ENCODE peak calls at places on chromosome 10, in four cellular contexts. R, E, I and Z are unnamed samples.

GRCh38 chr10:34049469-34049868 is 715.0 kb upstream of the NRP1 start:
- DNase-seq in R (no peak), E (no peak), I (no peak), Z (no peak)

GRCh38 chr10:1448252-1448901 is 288.9 kb downstream of the ADARB2 start:
- DNase-seq in R (no peak), E (no peak), I (no peak), Z (no peak)

GRCh38 chr10:77889277-77889903 is 37.2 kb downstream of the DLG5 start:
- DNase-seq in R (peak; percentile 52), E (no peak), I (peak; percentile 93), Z (peak; percentile 69)

GRCh38 chr10:133044502-133044901 is 43.2 kb upstream of the ADGRA1 start:
- DNase-seq in R (no peak), E (no peak), I (no peak), Z (no peak)

GRCh38 chr10:88154596-88155250 is 291.3 kb downstream of the PTEN start:
- DNase-seq in R (no peak), E (no peak), I (no peak), Z (no peak)

GRCh38 chr10:132420469-132421376 is 23.7 kb downstream of the PWWP2B start:
- DNase-seq in R (peak; percentile 67), E (no peak), I (peak; percentile 18), Z (no peak)

GRCh38 chr10:28785018-28785417 is 107.7 kb downstream of the BAMBI start:
- DNase-seq in R (no peak), E (no peak), I (no peak), Z (no peak)

GRCh38 chr10:104255244-104255981 is 721 bp downstream of the GSTO1 start:
- DNase-seq in R (no peak), E (no peak), I (peak; percentile 82), Z (no peak)

GRCh38 chr10:119030421-119031250 is 1.1 kb downstream of the NANOS1 start:
- DNase-seq in R (peak; percentile 40), E (peak; percentile 62), I (peak; percentile 52), Z (peak; percentile 68)

GRCh38 chr10:3789621-3790020 is 4.6 kb upstream of the KLF6 start:
- DNase-seq in R (no peak), E (no peak), I (no peak), Z (no peak)

GRCh38 chr10:100654835-100655759 is 90.3 kb upstream of the PAX2 start:
- DNase-seq in R (no peak), E (no peak), I (no peak), Z (peak; percentile 58)

GRCh38 chr10:125114761-125115391 is 45.5 kb downstream of the CTBP2 start:
- DNase-seq in R (peak; percentile 35), E (no peak), I (no peak), Z (no peak)

GRCh38 chr10:86261933-86262665 is 104.5 kb downstream of the GRID1 start:
- DNase-seq in R (peak; percentile 14), E (peak; percentile 21), I (peak; percentile 5), Z (peak; percentile 66)

GRCh38 chr10:25017661-25018060 is 1.2 kb downstream of the THNSL1 start:
- DNase-seq in R (no peak), E (no peak), I (no peak), Z (no peak)

GRCh38 chr10:59967079-59967478 is 60.7 kb upstream of the CCDC6 start:
- DNase-seq in R (no peak), E (no peak), I (no peak), Z (no peak)

GRCh38 chr10:101007915-101008822 is 8.6 kb downstream of the LZTS2 start:
- DNase-seq in R (no peak), E (no peak), I (no peak), Z (no peak)

GRCh38 chr10:104321226-104321625 is 17.0 kb downstream of the ITPRIP start:
- DNase-seq in R (no peak), E (no peak), I (no peak), Z (no peak)

GRCh38 chr10:99528256-99528866 is 4.4 kb upstream of the NKX2-3 start:
- DNase-seq in R (no peak), E (no peak), I (no peak), Z (no peak)

GRCh38 chr10:78458983-78459638 is 425.4 kb downstream of the RPS24 start:
- DNase-seq in R (peak; percentile 51), E (no peak), I (peak; percentile 99), Z (no peak)

GRCh38 chr10:69022611-69023010 is 34.0 kb downstream of the KIFBP start:
- DNase-seq in R (no peak), E (no peak), I (no peak), Z (no peak)

GRCh38 chr10:120387326-120387725 is 69.7 kb upstream of the PLPP4 start:
- DNase-seq in R (no peak), E (no peak), I (no peak), Z (no peak)

GRCh38 chr10:18659784-18660561 is 742 bp downstream of the ARL5B start:
- DNase-seq in R (peak; percentile 21), E (peak; percentile 23), I (peak; percentile 27), Z (no peak)

GRCh38 chr10:42871823-42872222 is 89.2 kb downstream of the BMS1 start:
- DNase-seq in R (no peak), E (no peak), I (no peak), Z (no peak)
- TF ChIP-seq SP1 in R (no peak), E (no peak), I (no peak), Z (no peak)

GRCh38 chr10:93745411-93746065 is 12.2 kb upstream of the LGI1 start:
- DNase-seq in R (peak; percentile 18), E (no peak), I (peak; percentile 5), Z (peak; percentile 68)

GRCh38 chr10:93746844-93747284 is 10.9 kb upstream of the LGI1 start:
- DNase-seq in R (no peak), E (no peak), I (peak; percentile 38), Z (peak; percentile 70)

GRCh38 chr10:93741367-93741766 is 16.4 kb upstream of the LGI1 start:
- DNase-seq in R (no peak), E (no peak), I (no peak), Z (no peak)

GRCh38 chr10:93742633-93743349 is 14.9 kb upstream of the LGI1 start:
- DNase-seq in R (no peak), E (peak; percentile 52), I (no peak), Z (no peak)
- TF ChIP-seq ESRRA in R (no peak), E (no peak), I (no peak), Z (no peak)

GRCh38 chr10:110175406-110175805 is 32.0 kb upstream of the MXI1 start:
- DNase-seq in R (no peak), E (no peak), I (no peak), Z (no peak)
- TF ChIP-seq USF2 in R (no peak), E (no peak), I (no peak), Z (no peak)

DNA sequence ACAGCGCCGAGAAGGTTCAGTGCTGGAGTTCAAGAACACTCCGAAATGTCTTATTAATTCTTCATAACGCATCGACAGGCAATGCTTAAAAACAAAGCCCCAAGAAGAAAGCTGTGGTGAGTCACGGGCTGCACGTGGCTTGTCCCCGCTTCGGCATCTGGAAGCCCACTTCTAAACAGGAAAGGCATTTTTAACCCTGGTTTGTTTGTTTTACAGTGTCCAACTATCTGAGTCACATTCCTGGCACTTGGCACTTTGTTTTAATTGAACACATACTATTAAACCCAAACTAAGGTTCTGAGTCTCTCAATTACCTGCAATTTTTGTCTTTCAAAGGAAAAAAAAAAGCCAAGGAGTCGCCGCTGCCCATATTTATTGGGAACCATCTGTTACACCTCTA is 49.9 kb upstream of the MGMT start:
- DNase-seq in R (no peak), E (no peak), I (peak; percentile 17), Z (no peak)
- TF ChIP-seq SP1 in R (no peak), E (no peak), I (no peak), Z (no peak)

GRCh38 chr10:96999987-97000386 is 167.9 kb downstream of the LCOR start:
- DNase-seq in R (no peak), E (no peak), I (no peak), Z (no peak)

GRCh38 chr10:97000487-97001182 is 168.5 kb downstream of the LCOR start:
- DNase-seq in R (no peak), E (no peak), I (peak; percentile 71), Z (peak; percentile 54)

GRCh38 chr10:96996275-96996980 is 164.3 kb downstream of the LCOR start:
- DNase-seq in R (no peak), E (no peak), I (no peak), Z (no peak)

GRCh38 chr10:96999337-96999736 is 167.2 kb downstream of the LCOR start:
- DNase-seq in R (no peak), E (no peak), I (no peak), Z (no peak)

GRCh38 chr10:96998329-96998888 is 166.3 kb downstream of the LCOR start:
- DNase-seq in R (no peak), E (no peak), I (peak; percentile 77), Z (no peak)
- TF ChIP-seq ESRRA in R (no peak), E (no peak), I (peak; percentile 51), Z (no peak)

GRCh38 chr10:47285381-47286115 is 14.4 kb upstream of the GDF10 start:
- DNase-seq in R (no peak), E (no peak), I (no peak), Z (no peak)

GRCh38 chr10:47282657-47283018 is 17.4 kb upstream of the GDF10 start:
- DNase-seq in R (no peak), E (no peak), I (no peak), Z (no peak)

GRCh38 chr10:47282005-47282656 is 17.9 kb upstream of the GDF10 start:
- DNase-seq in R (no peak), E (no peak), I (no peak), Z (no peak)

GRCh38 chr10:47283848-47284247 is 16.1 kb upstream of the GDF10 start:
- DNase-seq in R (no peak), E (no peak), I (no peak), Z (no peak)

GRCh38 chr10:47283101-47283630 is 16.8 kb upstream of the GDF10 start:
- DNase-seq in R (no peak), E (no peak), I (no peak), Z (no peak)
- TF ChIP-seq USF2 in R (no peak), E (no peak), I (no peak), Z (no peak)

DNA sequence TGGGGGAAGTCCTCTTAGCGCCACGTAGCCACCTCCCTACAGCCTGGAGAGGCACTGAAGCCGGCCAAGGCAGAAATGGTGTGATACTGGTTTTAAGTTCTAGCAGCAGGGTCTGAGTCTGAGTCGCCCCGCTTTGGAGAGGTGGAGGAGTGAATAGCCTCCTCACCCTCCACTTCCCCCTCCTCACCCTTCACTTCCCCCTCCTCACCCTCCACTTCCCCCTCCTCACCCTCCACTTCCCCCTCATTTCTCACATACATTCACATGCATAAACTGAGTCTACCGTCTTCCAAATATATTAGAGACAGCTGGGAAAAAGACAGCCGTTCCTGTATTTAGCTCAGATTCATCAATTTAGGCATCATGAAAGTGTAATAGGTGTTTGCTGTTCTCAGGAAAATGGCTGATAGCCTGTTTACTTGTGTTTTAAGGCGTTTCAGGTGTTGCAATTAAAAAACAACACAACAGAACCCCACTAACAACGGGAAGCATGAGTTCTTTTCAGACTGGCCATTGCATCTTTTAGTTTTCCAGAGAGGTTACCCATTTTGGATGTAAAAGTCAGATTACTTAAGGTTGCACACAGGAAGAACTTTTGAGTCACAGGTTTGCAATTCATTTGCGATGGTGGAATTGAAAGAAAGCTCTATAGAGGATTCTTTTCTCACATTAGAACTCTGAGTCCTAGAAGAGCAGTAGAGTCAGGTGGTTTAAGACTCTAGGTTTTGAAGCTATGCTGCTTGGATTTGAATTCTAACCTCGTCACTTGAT is 844 bp downstream of the NRBF2 start:
- DNase-seq in R (no peak), E (no peak), I (no peak), Z (no peak)
- TF ChIP-seq SP1 in R (no peak), E (no peak), I (no peak), Z (no peak)

GRCh38 chr10:97385565-97385964 is 15.6 kb downstream of the RRP12 start:
- DNase-seq in R (no peak), E (no peak), I (no peak), Z (no peak)
- TF ChIP-seq ESRRA in R (no peak), E (no peak), I (no peak), Z (no peak)

GRCh38 chr10:65194555-65194954 is 1673.4 kb downstream of the REEP3 start:
- DNase-seq in R (no peak), E (no peak), I (no peak), Z (no peak)

GRCh38 chr10:65194131-65194530 is 1672.9 kb downstream of the REEP3 start:
- DNase-seq in R (no peak), E (no peak), I (no peak), Z (no peak)
- TF ChIP-seq USF2 in R (no peak), E (no peak), I (no peak), Z (no peak)